ENCODE peak calls at places on chromosomes 1 and 21, in nine cellular contexts. One of them, this sample, is unnamed.

GRCh38 chr1:107964397-107965111 is 426 bp downstream of the VAV3 start:
- DNase-seq in vagina: no peak
- DNase-seq in ACHN: peak
- DNase-seq in stimulated activated naive CD4-positive, alpha-beta T cell treated with Interleukin-2 at 50 U/mL for 16 hours: no peak
- DNase-seq in iPS DF 19.7: no peak
- DNase-seq in T-helper 9 cell: no peak
- DNase-seq in mesendoderm: peak
- DNase-seq in skeletal muscle cell: no peak
- DNase-seq in left ventricle myocardium superior: no peak
- DNase-seq in this sample: no peak

GRCh38 chr1:21913258-21913657 is 23.9 kb downstream of the HSPG2 start:
- DNase-seq in iPS DF 19.7: no peak
- DNase-seq in mesendoderm: peak
- DNase-seq in stimulated activated naive CD4-positive, alpha-beta T cell treated with Interleukin-2 at 50 U/mL for 16 hours: no peak
- DNase-seq in ACHN: no peak
- DNase-seq in T-helper 9 cell: no peak
- DNase-seq in skeletal muscle cell: no peak
- DNase-seq in vagina: no peak
- DNase-seq in left ventricle myocardium superior: no peak
- DNase-seq in this sample: no peak

GRCh38 chr1:168430348-168430747 is 113.4 kb downstream of the XCL2 start:
- DNase-seq in ACHN: no peak
- DNase-seq in mesendoderm: no peak
- DNase-seq in vagina: no peak
- DNase-seq in skeletal muscle cell: no peak
- DNase-seq in T-helper 9 cell: no peak
- DNase-seq in iPS DF 19.7: no peak
- DNase-seq in stimulated activated naive CD4-positive, alpha-beta T cell treated with Interleukin-2 at 50 U/mL for 16 hours: no peak
- DNase-seq in left ventricle myocardium superior: peak
- DNase-seq in this sample: no peak

GRCh38 chr21:41931041-41931451 is 22.8 kb downstream of the C2CD2 start:
- DNase-seq in left ventricle myocardium superior: no peak
- DNase-seq in stimulated activated naive CD4-positive, alpha-beta T cell treated with Interleukin-2 at 50 U/mL for 16 hours: no peak
- DNase-seq in iPS DF 19.7: no peak
- DNase-seq in T-helper 9 cell: no peak
- DNase-seq in mesendoderm: peak
- DNase-seq in vagina: no peak
- DNase-seq in ACHN: peak
- DNase-seq in skeletal muscle cell: no peak
- DNase-seq in this sample: no peak

GRCh38 chr1:20343149-20343936 is 52.7 kb downstream of the VWA5B1 start:
- DNase-seq in left ventricle myocardium superior: peak
- DNase-seq in skeletal muscle cell: no peak
- DNase-seq in iPS DF 19.7: no peak
- DNase-seq in mesendoderm: peak
- DNase-seq in stimulated activated naive CD4-positive, alpha-beta T cell treated with Interleukin-2 at 50 U/mL for 16 hours: peak
- DNase-seq in T-helper 9 cell: peak
- DNase-seq in ACHN: no peak
- DNase-seq in vagina: no peak
- DNase-seq in this sample: peak

GRCh38 chr1:58909162-58909560 is 125.3 kb upstream of the JUN start:
- DNase-seq in mesendoderm: no peak
- DNase-seq in iPS DF 19.7: no peak
- DNase-seq in T-helper 9 cell: no peak
- DNase-seq in vagina: no peak
- DNase-seq in skeletal muscle cell: peak
- DNase-seq in stimulated activated naive CD4-positive, alpha-beta T cell treated with Interleukin-2 at 50 U/mL for 16 hours: no peak
- DNase-seq in ACHN: peak
- DNase-seq in left ventricle myocardium superior: no peak
- DNase-seq in this sample: no peak

GRCh38 chr21:46622226-46622625 is 13.2 kb upstream of the PRMT2 start:
- DNase-seq in skeletal muscle cell: no peak
- DNase-seq in ACHN: no peak
- DNase-seq in iPS DF 19.7: no peak
- DNase-seq in left ventricle myocardium superior: peak
- DNase-seq in T-helper 9 cell: no peak
- DNase-seq in stimulated activated naive CD4-positive, alpha-beta T cell treated with Interleukin-2 at 50 U/mL for 16 hours: no peak
- DNase-seq in mesendoderm: peak
- DNase-seq in vagina: no peak
- DNase-seq in this sample: peak

GRCh38 chr1:197268012-197268411 is at the start of gene CRB1:
- DNase-seq in iPS DF 19.7: no peak
- DNase-seq in vagina: no peak
- DNase-seq in mesendoderm: peak
- DNase-seq in T-helper 9 cell: no peak
- DNase-seq in skeletal muscle cell: no peak
- DNase-seq in left ventricle myocardium superior: no peak
- DNase-seq in ACHN: no peak
- DNase-seq in stimulated activated naive CD4-positive, alpha-beta T cell treated with Interleukin-2 at 50 U/mL for 16 hours: no peak
- DNase-seq in this sample: no peak

GRCh38 chr21:27047331-27048314 is 80.7 kb upstream of the ADAMTS5 start:
- DNase-seq in mesendoderm: no peak
- DNase-seq in left ventricle myocardium superior: no peak
- DNase-seq in stimulated activated naive CD4-positive, alpha-beta T cell treated with Interleukin-2 at 50 U/mL for 16 hours: no peak
- DNase-seq in ACHN: no peak
- DNase-seq in iPS DF 19.7: no peak
- DNase-seq in vagina: no peak
- DNase-seq in T-helper 9 cell: no peak
- DNase-seq in skeletal muscle cell: peak
- DNase-seq in this sample: no peak

GRCh38 chr1:117607471-117607870 is 1.6 kb downstream of the TENT5C start:
- DNase-seq in mesendoderm: peak
- DNase-seq in ACHN: no peak
- DNase-seq in iPS DF 19.7: no peak
- DNase-seq in left ventricle myocardium superior: no peak
- DNase-seq in skeletal muscle cell: no peak
- DNase-seq in vagina: no peak
- DNase-seq in T-helper 9 cell: peak
- DNase-seq in stimulated activated naive CD4-positive, alpha-beta T cell treated with Interleukin-2 at 50 U/mL for 16 hours: peak
- DNase-seq in this sample: peak

GRCh38 chr1:18537386-18538306 is 56.9 kb downstream of the KLHDC7A start:
- DNase-seq in skeletal muscle cell: no peak
- DNase-seq in ACHN: no peak
- DNase-seq in mesendoderm: no peak
- DNase-seq in left ventricle myocardium superior: no peak
- DNase-seq in T-helper 9 cell: no peak
- DNase-seq in iPS DF 19.7: no peak
- DNase-seq in stimulated activated naive CD4-positive, alpha-beta T cell treated with Interleukin-2 at 50 U/mL for 16 hours: no peak
- DNase-seq in vagina: peak
- DNase-seq in this sample: no peak

GRCh38 chr1:155598842-155599331 is 11.1 kb upstream of the MSTO1 start:
- DNase-seq in iPS DF 19.7: no peak
- DNase-seq in left ventricle myocardium superior: peak
- DNase-seq in skeletal muscle cell: peak
- DNase-seq in stimulated activated naive CD4-positive, alpha-beta T cell treated with Interleukin-2 at 50 U/mL for 16 hours: no peak
- DNase-seq in vagina: no peak
- DNase-seq in ACHN: no peak
- DNase-seq in mesendoderm: peak
- DNase-seq in T-helper 9 cell: no peak
- DNase-seq in this sample: no peak

GRCh38 chr1:80417651-80418050 is 1383.1 kb upstream of the ADGRL2 start:
- DNase-seq in iPS DF 19.7: no peak
- DNase-seq in stimulated activated naive CD4-positive, alpha-beta T cell treated with Interleukin-2 at 50 U/mL for 16 hours: no peak
- DNase-seq in ACHN: no peak
- DNase-seq in T-helper 9 cell: no peak
- DNase-seq in left ventricle myocardium superior: no peak
- DNase-seq in mesendoderm: peak
- DNase-seq in skeletal muscle cell: peak
- DNase-seq in vagina: no peak
- DNase-seq in this sample: no peak

GRCh38 chr1:8478566-8478965 is 160.7 kb downstream of the SLC45A1 start:
- DNase-seq in vagina: no peak
- DNase-seq in ACHN: no peak
- DNase-seq in mesendoderm: peak
- DNase-seq in stimulated activated naive CD4-positive, alpha-beta T cell treated with Interleukin-2 at 50 U/mL for 16 hours: no peak
- DNase-seq in T-helper 9 cell: no peak
- DNase-seq in left ventricle myocardium superior: no peak
- DNase-seq in skeletal muscle cell: no peak
- DNase-seq in iPS DF 19.7: no peak
- DNase-seq in this sample: no peak

GRCh38 chr1:199573047-199573446 is 454.5 kb upstream of the NR5A2 start:
- DNase-seq in iPS DF 19.7: no peak
- DNase-seq in skeletal muscle cell: no peak
- DNase-seq in vagina: no peak
- DNase-seq in ACHN: no peak
- DNase-seq in stimulated activated naive CD4-positive, alpha-beta T cell treated with Interleukin-2 at 50 U/mL for 16 hours: no peak
- DNase-seq in mesendoderm: no peak
- DNase-seq in T-helper 9 cell: no peak
- DNase-seq in left ventricle myocardium superior: no peak
- DNase-seq in this sample: no peak

GRCh38 chr1:149995927-149996326 is 14.6 kb downstream of the OTUD7B start:
- DNase-seq in iPS DF 19.7: no peak
- DNase-seq in vagina: no peak
- DNase-seq in T-helper 9 cell: no peak
- DNase-seq in ACHN: no peak
- DNase-seq in stimulated activated naive CD4-positive, alpha-beta T cell treated with Interleukin-2 at 50 U/mL for 16 hours: no peak
- DNase-seq in left ventricle myocardium superior: no peak
- DNase-seq in skeletal muscle cell: no peak
- DNase-seq in mesendoderm: peak
- DNase-seq in this sample: no peak

GRCh38 chr1:33181038-33181861 is 593 bp downstream of the TRIM62 start:
- DNase-seq in ACHN: peak
- DNase-seq in stimulated activated naive CD4-positive, alpha-beta T cell treated with Interleukin-2 at 50 U/mL for 16 hours: peak
- DNase-seq in iPS DF 19.7: no peak
- DNase-seq in T-helper 9 cell: peak
- DNase-seq in vagina: peak
- DNase-seq in left ventricle myocardium superior: peak
- DNase-seq in mesendoderm: peak
- DNase-seq in skeletal muscle cell: no peak
- DNase-seq in this sample: peak

GRCh38 chr1:152374451-152374850 is 14.6 kb upstream of the FLG2 start:
- DNase-seq in T-helper 9 cell: no peak
- DNase-seq in stimulated activated naive CD4-positive, alpha-beta T cell treated with Interleukin-2 at 50 U/mL for 16 hours: no peak
- DNase-seq in left ventricle myocardium superior: peak
- DNase-seq in iPS DF 19.7: no peak
- DNase-seq in ACHN: no peak
- DNase-seq in skeletal muscle cell: no peak
- DNase-seq in mesendoderm: no peak
- DNase-seq in vagina: no peak
- DNase-seq in this sample: no peak

GRCh38 chr1:94580367-94581115 is 39.0 kb upstream of the F3 start:
- DNase-seq in left ventricle myocardium superior: no peak
- DNase-seq in iPS DF 19.7: no peak
- DNase-seq in ACHN: no peak
- DNase-seq in stimulated activated naive CD4-positive, alpha-beta T cell treated with Interleukin-2 at 50 U/mL for 16 hours: no peak
- DNase-seq in vagina: no peak
- DNase-seq in skeletal muscle cell: no peak
- DNase-seq in mesendoderm: no peak
- DNase-seq in T-helper 9 cell: no peak
- DNase-seq in this sample: no peak

GRCh38 chr1:238677567-238677966 is 708.8 kb upstream of the CHRM3 start:
- DNase-seq in mesendoderm: no peak
- DNase-seq in ACHN: no peak
- DNase-seq in skeletal muscle cell: no peak
- DNase-seq in stimulated activated naive CD4-positive, alpha-beta T cell treated with Interleukin-2 at 50 U/mL for 16 hours: no peak
- DNase-seq in vagina: no peak
- DNase-seq in T-helper 9 cell: no peak
- DNase-seq in iPS DF 19.7: no peak
- DNase-seq in left ventricle myocardium superior: no peak
- DNase-seq in this sample: no peak

GRCh38 chr1:160641323-160642280 is 5.2 kb downstream of the SLAMF1 start:
- DNase-seq in ACHN: no peak
- DNase-seq in T-helper 9 cell: no peak
- DNase-seq in vagina: no peak
- DNase-seq in left ventricle myocardium superior: no peak
- DNase-seq in mesendoderm: no peak
- DNase-seq in iPS DF 19.7: no peak
- DNase-seq in skeletal muscle cell: no peak
- DNase-seq in stimulated activated naive CD4-positive, alpha-beta T cell treated with Interleukin-2 at 50 U/mL for 16 hours: no peak
- DNase-seq in this sample: no peak

GRCh38 chr1:64482720-64483119 is 12.8 kb downstream of the CACHD1 start:
- DNase-seq in stimulated activated naive CD4-positive, alpha-beta T cell treated with Interleukin-2 at 50 U/mL for 16 hours: no peak
- DNase-seq in skeletal muscle cell: no peak
- DNase-seq in ACHN: peak
- DNase-seq in T-helper 9 cell: no peak
- DNase-seq in vagina: no peak
- DNase-seq in iPS DF 19.7: no peak
- DNase-seq in mesendoderm: no peak
- DNase-seq in left ventricle myocardium superior: no peak
- DNase-seq in this sample: no peak

GRCh38 chr1:20893931-20894330 is 106.8 kb upstream of the HP1BP3 start:
- DNase-seq in mesendoderm: no peak
- DNase-seq in skeletal muscle cell: no peak
- DNase-seq in ACHN: no peak
- DNase-seq in vagina: no peak
- DNase-seq in left ventricle myocardium superior: no peak
- DNase-seq in stimulated activated naive CD4-positive, alpha-beta T cell treated with Interleukin-2 at 50 U/mL for 16 hours: no peak
- DNase-seq in iPS DF 19.7: no peak
- DNase-seq in T-helper 9 cell: no peak
- DNase-seq in this sample: no peak

GRCh38 chr1:90964444-90965035 is 57.3 kb downstream of the ZNF644 start:
- DNase-seq in vagina: no peak
- DNase-seq in iPS DF 19.7: no peak
- DNase-seq in skeletal muscle cell: no peak
- DNase-seq in ACHN: peak
- DNase-seq in T-helper 9 cell: no peak
- DNase-seq in stimulated activated naive CD4-positive, alpha-beta T cell treated with Interleukin-2 at 50 U/mL for 16 hours: no peak
- DNase-seq in left ventricle myocardium superior: no peak
- DNase-seq in mesendoderm: peak
- DNase-seq in this sample: no peak

GRCh38 chr1:64000021-64000420 is 203.4 kb upstream of the UBE2U start:
- DNase-seq in skeletal muscle cell: no peak
- DNase-seq in stimulated activated naive CD4-positive, alpha-beta T cell treated with Interleukin-2 at 50 U/mL for 16 hours: no peak
- DNase-seq in ACHN: peak
- DNase-seq in T-helper 9 cell: no peak
- DNase-seq in vagina: no peak
- DNase-seq in mesendoderm: peak
- DNase-seq in left ventricle myocardium superior: no peak
- DNase-seq in iPS DF 19.7: no peak
- DNase-seq in this sample: no peak

This sample was measured in effector memory CD4-positive, alpha-beta T cell.